ENCODE peak calls at places on chromosomes 7 and 10, in four cellular contexts. Z is CD8-positive, alpha-beta T cell; H is kidney; W is RWPE2. U is an unnamed sample. For H3K4me1, the result is how much of the 10 kb centered on the place peaks cover.

GRCh38 chr7:28192786-28193581 is 12.4 kb upstream of the JAZF1 start:
- DNase-seq in Z (no peak), H (no peak), W (no peak), U (no peak)

GRCh38 chr10:91632671-91633550 is at the start of gene PPP1R3C:
- DNase-seq in Z (peak), H (peak), W (peak), U (peak)

GRCh38 chr10:101028446-101029244 is 2.3 kb downstream of the PDZD7 start:
- DNase-seq in Z (no peak), H (no peak), W (no peak), U (no peak)

GRCh38 chr7:50781894-50782293 is 802 bp downstream of the GRB10 start:
- DNase-seq in Z (no peak), H (no peak), W (no peak), U (no peak)

GRCh38 chr7:56092789-56093531 is at the start of gene PHKG1:
- DNase-seq in Z (no peak), H (peak), W (no peak), U (peak)

GRCh38 chr10:7956508-7956907 is 98.0 kb upstream of the GATA3 start:
- DNase-seq in Z (no peak), H (no peak), W (no peak), U (no peak)

GRCh38 chr7:1693419-1693990 is 23.4 kb downstream of the ELFN1 start:
- DNase-seq in Z (peak), H (peak), W (peak), U (peak)

GRCh38 chr7:99112097-99112496 is 31.8 kb downstream of the SMURF1 start:
- DNase-seq in Z (no peak), H (no peak), W (no peak), U (no peak)

GRCh38 chr10:82037076-82037475 is 162.1 kb downstream of the NRG3 start:
- DNase-seq in Z (no peak), H (no peak), W (no peak), U (no peak)

GRCh38 chr7:50826371-50827172 is 43.9 kb upstream of the GRB10 start:
- DNase-seq in Z (no peak), H (no peak), W (peak), U (no peak)

GRCh38 chr7:1691601-1692499 is 21.8 kb downstream of the ELFN1 start:
- DNase-seq in Z (no peak), H (peak), W (peak), U (peak)

GRCh38 chr7:157758468-157759245 is 421.9 kb downstream of the DNAJB6 start:
- DNase-seq in Z (no peak), H (peak), W (no peak), U (no peak)

GRCh38 chr10:110502851-110503301 is 5.2 kb downstream of the DUSP5 start:
- DNase-seq in Z (no peak), H (no peak), W (no peak), U (peak)

GRCh38 chr7:149799397-149800168 is 26.2 kb upstream of the ZNF467 start:
- DNase-seq in Z (peak), H (no peak), W (no peak), U (no peak)

GRCh38 chr7:125462615-125463014 is 533.0 kb upstream of the POT1 start:
- DNase-seq in Z (no peak), H (no peak), W (no peak), U (no peak)

GRCh38 chr10:16992611-16993119 is 136.9 kb downstream of the CUBN start:
- DNase-seq in Z (no peak), H (no peak), W (no peak), U (no peak)

GRCh38 chr7:111045469-111045868 is 45.5 kb upstream of the LRRN3 start:
- DNase-seq in Z (no peak), H (no peak), W (no peak), U (no peak)

GRCh38 chr10:48632166-48632565 is 27.3 kb upstream of the ARHGAP22 start:
- DNase-seq in Z (no peak), H (no peak), W (no peak), U (no peak)

GRCh38 chr7:99794585-99795502 is 10.9 kb upstream of the CYP3A4 start:
- DNase-seq in Z (no peak), H (no peak), W (no peak), U (no peak)

GRCh38 chr7:141649137-141649864 is 52.7 kb downstream of the DENND11 start:
- DNase-seq in Z (no peak), H (no peak), W (no peak), U (no peak)

GRCh38 chr7:76278540-76278939 is 23.9 kb upstream of the HSPB1 start:
- DNase-seq in Z (no peak), H (no peak), W (no peak), U (no peak)

DNA sequence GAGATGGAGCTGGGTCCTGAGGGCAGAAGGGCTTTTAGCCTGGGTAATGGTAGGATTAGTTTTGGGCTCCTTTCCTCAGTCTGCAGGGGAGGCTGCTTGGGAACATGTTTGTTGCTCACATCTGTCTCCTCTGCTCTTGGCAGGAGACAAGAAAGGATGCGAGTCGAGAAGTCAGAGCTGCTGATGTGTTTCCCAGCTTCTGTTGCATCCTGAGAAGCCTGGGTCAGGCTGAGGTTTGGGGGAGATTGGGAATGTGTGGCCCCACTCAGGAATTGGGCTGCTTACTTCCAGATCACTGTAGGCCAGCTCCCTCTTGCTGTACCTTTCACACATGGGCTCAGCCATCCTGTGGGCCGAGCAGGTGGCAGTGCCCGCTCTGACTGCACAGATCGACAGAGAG is 79.2 kb downstream of the CCNY start:
- DNase-seq in Z (no peak), H (no peak), W (no peak), U (peak)
- H3K4me1 ChIP-seq in Z (under half), H (under half), W (under half), U (under half)

DNA sequence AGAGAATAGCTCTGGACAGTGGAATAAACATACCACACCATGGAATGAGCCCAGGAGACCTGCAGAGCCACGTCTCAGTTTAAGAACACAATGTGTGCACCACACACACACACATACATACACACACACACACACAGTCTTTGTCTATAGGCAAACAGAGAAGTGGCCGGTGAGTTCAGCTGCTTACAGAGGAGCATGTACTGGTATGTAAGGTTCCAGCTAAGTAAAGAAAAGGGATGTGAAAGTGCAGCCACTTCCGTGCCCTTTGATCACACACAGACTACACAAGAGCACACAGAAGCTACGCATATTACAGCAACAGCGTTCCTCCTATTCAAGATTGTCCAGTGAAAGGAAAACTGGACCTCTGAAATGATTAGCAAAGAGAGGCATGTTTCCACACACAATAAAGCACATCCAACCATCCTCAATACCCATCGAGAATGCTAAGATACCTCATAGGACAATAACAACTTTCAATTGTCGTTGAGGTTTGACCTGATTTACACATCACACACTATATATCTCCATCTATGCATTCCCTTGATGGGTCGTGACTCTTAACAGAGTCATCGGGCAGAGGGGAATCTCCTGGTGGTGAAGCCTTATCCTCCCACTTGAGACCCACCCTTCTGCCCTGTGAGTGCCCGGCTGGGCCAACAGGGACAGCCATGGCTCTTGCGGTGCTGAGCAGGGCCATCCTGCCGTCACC is 23.5 kb downstream of the SLC35B4 start:
- DNase-seq in Z (no peak), H (no peak), W (no peak), U (no peak)
- H3K27ac ChIP-seq in Z (no peak), H (no peak), W (no peak), U (no peak)

GRCh38 chr10:86106616-86107015 is 260.0 kb downstream of the GRID1 start:
- DNase-seq in Z (no peak), H (no peak), W (no peak), U (no peak)
- TF ChIP-seq CTCF in Z (no peak), H (no peak), W (no peak), U (no peak)

GRCh38 chr10:71703577-71703976 is 16.0 kb downstream of the C10orf105 start:
- DNase-seq in Z (no peak), H (no peak), W (no peak), U (no peak)
- H3K4me1 ChIP-seq in Z (under half), H (under half), W (under half), U (under half)

GRCh38 chr7:97008275-97008917 is 3.0 kb downstream of the DLX6 start:
- DNase-seq in Z (no peak), H (no peak), W (no peak), U (no peak)

GRCh38 chr7:97005764-97006145 is 402 bp downstream of the DLX6 start:
- DNase-seq in Z (no peak), H (no peak), W (no peak), U (no peak)

GRCh38 chr7:97006146-97006950 is 995 bp downstream of the DLX6 start:
- DNase-seq in Z (peak), H (peak), W (no peak), U (peak)

GRCh38 chr7:97004931-97005763 is at the start of gene DLX6:
- DNase-seq in Z (no peak), H (peak), W (no peak), U (no peak)

GRCh38 chr7:97006951-97007861 is 1.9 kb downstream of the DLX6 start:
- DNase-seq in Z (no peak), H (peak), W (no peak), U (no peak)
- H3K27ac ChIP-seq in Z (no peak), H (no peak), W (no peak), U (no peak)

GRCh38 chr10:118594392-118595063 is 920 bp downstream of the PRLHR start:
- DNase-seq in Z (peak), H (peak), W (no peak), U (no peak)
- TF ChIP-seq CTCF in Z (peak), H (no peak), W (no peak), U (no peak)

DNA sequence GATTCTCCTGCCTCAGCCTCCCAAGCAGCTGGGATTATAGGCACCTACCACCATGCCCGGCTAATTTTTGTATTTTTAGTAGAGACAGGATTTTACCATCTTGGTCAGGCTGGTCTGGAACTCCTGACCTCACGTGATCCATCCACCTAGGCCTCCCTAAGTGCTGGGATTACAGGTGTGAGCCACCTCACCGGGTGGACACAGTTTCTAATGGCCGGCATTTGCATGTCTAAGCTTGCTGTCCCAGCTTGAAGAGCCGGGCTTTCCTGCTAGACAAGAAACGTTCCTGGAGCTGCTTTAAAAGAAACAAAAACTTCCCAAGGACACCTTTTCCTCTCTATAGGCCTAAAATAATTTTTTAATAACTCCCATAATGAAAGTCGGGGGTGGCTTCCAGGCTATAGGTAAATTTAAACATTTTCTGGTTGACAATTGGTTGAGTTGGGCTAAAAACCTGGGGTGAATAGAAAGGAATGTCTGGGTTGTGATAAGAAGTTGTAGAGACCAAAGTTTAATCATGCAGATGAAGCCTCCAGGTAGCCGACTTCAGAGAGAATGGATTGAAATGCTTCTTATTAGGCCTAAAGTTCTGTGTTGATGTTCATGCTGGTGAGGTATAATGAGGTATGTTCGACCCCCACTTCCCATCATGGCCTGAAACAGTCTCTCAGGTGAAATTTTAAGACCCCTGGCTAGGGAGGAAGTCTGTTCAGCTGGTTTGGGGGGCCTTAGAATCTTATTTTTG is 8.8 kb downstream of the ACADSB start:
- DNase-seq in Z (no peak), H (no peak), W (no peak), U (no peak)
- H3K4me1 ChIP-seq in Z (under half), H (under half), W (under half), U (under half)

U was measured in suprapubic skin.